ENCODE peak calls at places on chromosomes 2 and 18, in eight cellular contexts. V, C, R, M, P, T, A and D are unnamed samples.

GRCh38 chr2:239261336-239261735 is 139.5 kb downstream of the HDAC4 start:
- DNase-seq in R (no peak), T (no peak), M (no peak), A (no peak), V (no peak), C (no peak), P (no peak), D (no peak)

GRCh38 chr2:23595601-23596251 is 210.7 kb downstream of the KLHL29 start:
- DNase-seq in M (peak; percentile 76), C (peak; percentile 13), P (no peak), A (no peak), R (no peak), T (no peak), V (no peak), D (peak; percentile 33)

GRCh38 chr18:2850816-2851215 is 4.0 kb downstream of the EMILIN2 start:
- DNase-seq in C (no peak), P (no peak), T (no peak), M (no peak), A (no peak), R (no peak), V (no peak), D (no peak)

GRCh38 chr18:55407774-55408535 is 180.0 kb downstream of the TCF4 start:
- DNase-seq in C (no peak), P (no peak), M (no peak), T (no peak), A (no peak), V (no peak), R (no peak), D (no peak)

GRCh38 chr18:59556265-59556664 is 141.0 kb downstream of the CCBE1 start:
- DNase-seq in P (no peak), A (no peak), C (peak; percentile 52), V (no peak), M (no peak), T (no peak), R (no peak), D (no peak)

GRCh38 chr2:141778315-141778835 is 352.4 kb downstream of the LRP1B start:
- DNase-seq in V (no peak), P (no peak), A (no peak), M (no peak), R (no peak), T (no peak), C (no peak), D (no peak)

GRCh38 chr18:23765931-23766330 is 76.7 kb downstream of the LAMA3 start:
- DNase-seq in T (no peak), V (no peak), M (no peak), C (no peak), R (no peak), P (no peak), A (no peak), D (no peak)

GRCh38 chr18:58716046-58716766 is 44.9 kb downstream of the MALT1 start:
- DNase-seq in C (peak; percentile 56), P (no peak), T (no peak), R (no peak), A (no peak), V (no peak), M (no peak), D (no peak)

GRCh38 chr2:158488442-158489216 is 31.9 kb downstream of the PKP4 start:
- DNase-seq in C (no peak), M (no peak), V (no peak), R (no peak), P (no peak), T (no peak), A (no peak), D (peak; percentile 21)

GRCh38 chr2:158486970-158487325 is 30.2 kb downstream of the PKP4 start:
- DNase-seq in M (no peak), C (peak; percentile 60), V (no peak), A (no peak), R (no peak), T (no peak), P (no peak), D (no peak)

GRCh38 chr2:158491072-158491471 is 34.3 kb downstream of the PKP4 start:
- DNase-seq in V (no peak), T (no peak), R (no peak), P (no peak), M (no peak), C (no peak), A (no peak), D (no peak)

GRCh38 chr2:158487419-158487818 is 30.7 kb downstream of the PKP4 start:
- DNase-seq in M (no peak), P (no peak), A (no peak), R (no peak), C (peak; percentile 85), V (no peak), T (no peak), D (no peak)

DNA sequence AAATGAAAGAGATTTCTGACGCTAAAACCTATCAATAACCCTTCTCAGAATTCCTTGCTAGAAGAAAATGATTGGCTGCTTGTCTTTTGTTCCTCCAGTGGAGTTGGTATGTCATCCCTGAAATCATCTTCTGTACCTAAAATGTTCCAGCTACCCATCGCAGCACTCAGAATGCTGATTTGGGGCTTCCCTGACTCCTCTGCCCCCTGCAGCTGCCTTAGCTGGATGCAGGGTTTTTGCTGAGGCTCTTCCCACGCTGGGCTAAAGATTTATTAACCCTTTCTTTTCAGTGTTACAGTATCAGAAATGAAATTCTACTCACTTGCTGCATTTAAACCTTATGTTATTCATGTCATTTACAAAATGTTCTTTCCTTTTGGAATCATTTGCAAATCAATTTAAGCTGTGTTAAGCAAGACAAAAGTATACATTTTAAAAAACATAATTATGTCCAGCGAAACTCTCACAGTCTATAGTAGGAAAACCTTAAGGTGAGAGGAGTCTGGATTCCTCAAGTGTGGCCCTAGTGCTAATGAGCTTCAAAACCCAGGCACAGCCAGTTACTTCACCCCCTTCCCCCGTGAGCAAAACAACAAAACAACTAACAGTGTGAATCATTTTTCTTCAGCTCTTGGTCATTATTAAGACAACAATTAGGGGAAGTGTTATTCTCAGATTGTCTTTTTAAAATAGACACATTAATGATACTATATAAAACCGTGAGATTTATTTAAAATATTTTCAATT is 32.8 kb downstream of the PKP4 start:
- DNase-seq in T (no peak), P (no peak), C (no peak), A (no peak), V (no peak), R (no peak), M (peak; percentile 34), D (peak; percentile 20)
- H3K4me1 ChIP-seq in T (no peaks in the 10 kb centered on the region), P (peaks cover 67% of the 10 kb centered on the region), C (peaks cover 10% of the 10 kb centered on the region), A (peaks cover 16% of the 10 kb centered on the region), V (no peaks in the 10 kb centered on the region), R (peaks cover 23% of the 10 kb centered on the region), M (peaks cover 60% of the 10 kb centered on the region), D (peaks cover 57% of the 10 kb centered on the region)

DNA sequence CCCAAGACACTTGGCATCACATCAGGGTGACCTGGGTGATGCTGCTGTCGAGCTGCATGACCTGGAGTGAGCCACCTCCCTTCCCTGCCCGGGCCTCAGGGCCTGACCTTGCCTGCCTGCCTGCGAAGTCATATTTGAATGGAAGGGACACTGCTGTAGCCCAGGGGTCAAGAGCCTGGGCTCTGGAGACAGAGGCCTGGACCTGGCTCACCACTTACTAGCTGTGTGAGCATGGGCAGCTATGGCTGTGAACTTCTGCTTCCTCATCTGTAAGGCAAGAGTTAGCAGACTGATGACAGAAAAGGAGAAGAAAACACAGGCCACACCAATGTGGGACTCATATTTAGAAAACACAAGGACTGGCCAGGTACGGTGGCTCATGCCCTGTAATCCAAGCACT is 118.7 kb downstream of the ZFP36L2 start:
- DNase-seq in T (no peak), V (no peak), R (no peak), A (no peak), M (no peak), P (no peak), C (no peak), D (no peak)
- H3K4me3 ChIP-seq in T (no peak overlapping the region), V (no peak overlapping the region), R (no peak overlapping the region), A (no peak overlapping the region), M (no peak overlapping the region), P (no peak overlapping the region), C (no peak overlapping the region), D (no peak overlapping the region)

DNA sequence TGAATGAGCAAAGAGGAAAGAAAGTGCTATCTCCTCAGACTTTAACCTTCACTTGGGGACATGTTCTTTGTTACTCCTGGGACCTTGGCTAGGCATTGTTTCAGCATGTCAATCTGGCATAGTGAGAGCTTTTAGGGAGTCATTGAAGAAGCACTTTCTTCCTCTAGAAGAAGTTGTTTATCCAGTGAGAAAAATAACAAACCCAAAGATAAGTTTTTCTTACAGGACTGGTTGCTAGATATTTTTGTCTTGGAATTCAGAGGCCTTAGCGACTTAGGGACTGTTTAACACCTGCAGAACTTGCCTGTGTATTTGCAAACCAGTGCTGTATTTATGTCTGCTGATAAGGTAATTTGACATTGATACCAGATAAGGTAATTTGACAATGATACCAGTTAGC is 12.3 kb downstream of the MDH1 start:
- DNase-seq in R (no peak), T (no peak), P (no peak), V (no peak), A (no peak), C (no peak), M (no peak), D (no peak)
- H3K36me3 ChIP-seq in R (peaks cover 91% of the 10 kb centered on the region), T (peaks cover 10% of the 10 kb centered on the region), P (peaks cover 100% of the 10 kb centered on the region), V (peaks cover 25% of the 10 kb centered on the region), A (peaks cover 38% of the 10 kb centered on the region), C (peaks cover 30% of the 10 kb centered on the region), M (peaks cover 31% of the 10 kb centered on the region), D (peaks cover 61% of the 10 kb centered on the region)

GRCh38 chr2:241617431-241618154 is 19.4 kb downstream of the THAP4 start:
- DNase-seq in P (peak; percentile 85), V (no peak), A (no peak), T (peak; percentile 69), R (no peak), C (no peak), M (peak; percentile 30), D (no peak)
- H3K4me1 ChIP-seq in P (peaks cover 36% of the 10 kb centered on the region), V (no peaks in the 10 kb centered on the region), A (peaks cover 30% of the 10 kb centered on the region), T (peaks cover 13% of the 10 kb centered on the region), R (peaks cover 7% of the 10 kb centered on the region), C (peaks cover 4% of the 10 kb centered on the region), M (peaks cover 13% of the 10 kb centered on the region), D (no peaks in the 10 kb centered on the region)

DNA sequence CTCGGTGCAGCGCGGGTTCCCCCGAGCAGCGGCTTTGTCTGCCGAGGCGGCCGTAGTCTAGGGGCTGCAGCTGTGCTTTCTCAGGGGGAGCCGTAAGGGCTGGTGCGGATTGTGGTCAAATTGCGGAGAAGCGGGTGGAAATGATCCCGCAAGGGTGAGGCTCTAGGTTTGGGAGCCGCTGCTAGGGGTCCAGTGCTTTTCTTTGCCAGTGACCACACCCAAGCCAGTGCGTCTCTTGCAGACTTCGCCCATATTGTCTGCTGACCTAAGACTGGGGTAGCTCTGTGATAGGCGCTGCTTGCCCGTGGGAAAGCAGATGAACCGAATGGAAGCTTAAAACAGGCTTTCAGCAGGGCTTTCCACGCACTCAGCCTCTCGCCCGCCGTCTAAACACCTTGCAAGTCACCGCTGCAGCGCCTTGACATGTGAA is 2.1 kb downstream of the DPYSL5 start:
- DNase-seq in M (peak; percentile 68), P (no peak), T (no peak), V (no peak), C (no peak), R (no peak), A (no peak), D (no peak)
- H3K4me3 ChIP-seq in M (peak overlapping the region; percentile 97), P (no peak overlapping the region), T (no peak overlapping the region), V (no peak overlapping the region), C (no peak overlapping the region), R (no peak overlapping the region), A (no peak overlapping the region), D (peak overlapping the region; percentile 89)

GRCh38 chr2:46966576-46966975 is 51.0 kb upstream of the MCFD2 start:
- DNase-seq in M (no peak), V (no peak), C (no peak), P (no peak), A (no peak), T (no peak), R (no peak), D (no peak)
- H3K36me3 ChIP-seq in M (no peaks in the 10 kb centered on the region), V (no peaks in the 10 kb centered on the region), C (peaks cover 13% of the 10 kb centered on the region), P (no peaks in the 10 kb centered on the region), A (no peaks in the 10 kb centered on the region), T (no peaks in the 10 kb centered on the region), R (peaks cover 3% of the 10 kb centered on the region), D (no peaks in the 10 kb centered on the region)